ENCODE peak calls at places on chromosomes 5 and 9, in ten cellular contexts. One of them, this sample, is unnamed.

GRCh38 chr9:133357656-133358055 is 1.3 kb downstream of the SURF2 start:
- DNase-seq in small intestine: no peak
- DNase-seq in mammary epithelial cell: no peak
- DNase-seq in heart right ventricle: no peak
- DNase-seq in stomach: no peak
- DNase-seq in tibial artery: no peak
- DNase-seq in body of pancreas: no peak
- DNase-seq in fibroblast of lung: no peak
- DNase-seq in testis: no peak
- DNase-seq in cardiac muscle cell: no peak
- DNase-seq in this sample: no peak

GRCh38 chr5:74109344-74109743 is 483.3 kb downstream of the ARHGEF28 start:
- DNase-seq in small intestine: no peak
- DNase-seq in mammary epithelial cell: no peak
- DNase-seq in heart right ventricle: no peak
- DNase-seq in stomach: no peak
- DNase-seq in tibial artery: no peak
- DNase-seq in body of pancreas: no peak
- DNase-seq in fibroblast of lung: no peak
- DNase-seq in testis: no peak
- DNase-seq in cardiac muscle cell: no peak
- DNase-seq in this sample: no peak

GRCh38 chr5:64690417-64691151 is at the start of gene SHISAL2B:
- DNase-seq in small intestine: no peak
- DNase-seq in mammary epithelial cell: peak; percentile 50
- DNase-seq in heart right ventricle: no peak
- DNase-seq in stomach: no peak
- DNase-seq in tibial artery: no peak
- DNase-seq in body of pancreas: no peak
- DNase-seq in fibroblast of lung: peak; percentile 27
- DNase-seq in testis: peak; percentile 25
- DNase-seq in cardiac muscle cell: peak; percentile 61
- DNase-seq in this sample: no peak

GRCh38 chr5:177447611-177448243 is 1.1 kb downstream of the PRR7 start:
- DNase-seq in small intestine: peak; percentile 42
- DNase-seq in mammary epithelial cell: peak; percentile 94
- DNase-seq in heart right ventricle: peak; percentile 66
- DNase-seq in stomach: peak; percentile 54
- DNase-seq in tibial artery: peak; percentile 86
- DNase-seq in body of pancreas: peak; percentile 84
- DNase-seq in fibroblast of lung: peak; percentile 81
- DNase-seq in testis: peak; percentile 68
- DNase-seq in cardiac muscle cell: peak; percentile 29
- DNase-seq in this sample: no peak

GRCh38 chr5:67170783-67171182 is 25.8 kb downstream of the CD180 start:
- DNase-seq in small intestine: no peak
- DNase-seq in mammary epithelial cell: no peak
- DNase-seq in heart right ventricle: no peak
- DNase-seq in stomach: no peak
- DNase-seq in tibial artery: no peak
- DNase-seq in body of pancreas: no peak
- DNase-seq in fibroblast of lung: no peak
- DNase-seq in testis: no peak
- DNase-seq in cardiac muscle cell: no peak
- DNase-seq in this sample: no peak

GRCh38 chr9:89428901-89429890 is 68.7 kb downstream of the SEMA4D start:
- DNase-seq in small intestine: peak; percentile 18
- DNase-seq in mammary epithelial cell: no peak
- DNase-seq in heart right ventricle: no peak
- DNase-seq in stomach: no peak
- DNase-seq in tibial artery: no peak
- DNase-seq in body of pancreas: no peak
- DNase-seq in fibroblast of lung: no peak
- DNase-seq in testis: no peak
- DNase-seq in cardiac muscle cell: peak; percentile 38
- DNase-seq in this sample: no peak

GRCh38 chr9:2403701-2404100 is 217.9 kb upstream of the VLDLR start:
- DNase-seq in small intestine: no peak
- DNase-seq in mammary epithelial cell: peak; percentile 81
- DNase-seq in heart right ventricle: no peak
- DNase-seq in stomach: no peak
- DNase-seq in tibial artery: no peak
- DNase-seq in body of pancreas: no peak
- DNase-seq in fibroblast of lung: peak; percentile 53
- DNase-seq in testis: no peak
- DNase-seq in cardiac muscle cell: no peak
- DNase-seq in this sample: no peak

GRCh38 chr5:16808936-16809815 is 126.9 kb downstream of the MYO10 start:
- DNase-seq in small intestine: no peak
- DNase-seq in mammary epithelial cell: no peak
- DNase-seq in heart right ventricle: no peak
- DNase-seq in stomach: no peak
- DNase-seq in tibial artery: no peak
- DNase-seq in body of pancreas: peak; percentile 19
- DNase-seq in fibroblast of lung: peak; percentile 26
- DNase-seq in testis: no peak
- DNase-seq in cardiac muscle cell: no peak
- DNase-seq in this sample: no peak

GRCh38 chr5:179437341-179438001 is 92.2 kb upstream of the ADAMTS2 start:
- DNase-seq in small intestine: no peak
- DNase-seq in mammary epithelial cell: no peak
- DNase-seq in heart right ventricle: no peak
- DNase-seq in stomach: no peak
- DNase-seq in tibial artery: peak; percentile 48
- DNase-seq in body of pancreas: no peak
- DNase-seq in fibroblast of lung: no peak
- DNase-seq in testis: no peak
- DNase-seq in cardiac muscle cell: no peak
- DNase-seq in this sample: no peak

GRCh38 chr5:82347213-82347947 is 69.2 kb upstream of the RPS23 start:
- DNase-seq in small intestine: no peak
- DNase-seq in mammary epithelial cell: no peak
- DNase-seq in heart right ventricle: no peak
- DNase-seq in stomach: no peak
- DNase-seq in tibial artery: peak; percentile 84
- DNase-seq in body of pancreas: peak; percentile 7
- DNase-seq in fibroblast of lung: peak; percentile 80
- DNase-seq in testis: peak; percentile 36
- DNase-seq in cardiac muscle cell: no peak
- DNase-seq in this sample: peak; percentile 85

GRCh38 chr5:73605223-73606087 is 20.5 kb upstream of the ARHGEF28 start:
- DNase-seq in small intestine: peak; percentile 58
- DNase-seq in mammary epithelial cell: peak; percentile 82
- DNase-seq in heart right ventricle: no peak
- DNase-seq in stomach: peak; percentile 71
- DNase-seq in tibial artery: no peak
- DNase-seq in body of pancreas: peak; percentile 77
- DNase-seq in fibroblast of lung: no peak
- DNase-seq in testis: no peak
- DNase-seq in cardiac muscle cell: no peak
- DNase-seq in this sample: peak; percentile 62

GRCh38 chr9:96417610-96418073 is 528 bp downstream of the ZNF367 start:
- DNase-seq in small intestine: no peak
- DNase-seq in mammary epithelial cell: no peak
- DNase-seq in heart right ventricle: no peak
- DNase-seq in stomach: no peak
- DNase-seq in tibial artery: no peak
- DNase-seq in body of pancreas: no peak
- DNase-seq in fibroblast of lung: no peak
- DNase-seq in testis: no peak
- DNase-seq in cardiac muscle cell: no peak
- DNase-seq in this sample: no peak

GRCh38 chr9:136092353-136092650 is 2.8 kb downstream of the NACC2 start:
- DNase-seq in small intestine: no peak
- DNase-seq in mammary epithelial cell: no peak
- DNase-seq in heart right ventricle: no peak
- DNase-seq in stomach: no peak
- DNase-seq in tibial artery: no peak
- DNase-seq in body of pancreas: no peak
- DNase-seq in fibroblast of lung: no peak
- DNase-seq in testis: no peak
- DNase-seq in cardiac muscle cell: no peak
- DNase-seq in this sample: no peak
- H3K27me3 ChIP-seq in small intestine: no peaks in the 10 kb centered on the region
- H3K27me3 ChIP-seq in mammary epithelial cell: no peaks in the 10 kb centered on the region
- H3K27me3 ChIP-seq in heart right ventricle: no peaks in the 10 kb centered on the region
- H3K27me3 ChIP-seq in stomach: no peaks in the 10 kb centered on the region
- H3K27me3 ChIP-seq in tibial artery: no peaks in the 10 kb centered on the region
- H3K27me3 ChIP-seq in body of pancreas: no peaks in the 10 kb centered on the region
- H3K27me3 ChIP-seq in fibroblast of lung: no peaks in the 10 kb centered on the region
- H3K27me3 ChIP-seq in testis: no peaks in the 10 kb centered on the region
- H3K27me3 ChIP-seq in cardiac muscle cell: peaks cover 11% of the 10 kb centered on the region
- H3K27me3 ChIP-seq in this sample: no peaks in the 10 kb centered on the region

DNA sequence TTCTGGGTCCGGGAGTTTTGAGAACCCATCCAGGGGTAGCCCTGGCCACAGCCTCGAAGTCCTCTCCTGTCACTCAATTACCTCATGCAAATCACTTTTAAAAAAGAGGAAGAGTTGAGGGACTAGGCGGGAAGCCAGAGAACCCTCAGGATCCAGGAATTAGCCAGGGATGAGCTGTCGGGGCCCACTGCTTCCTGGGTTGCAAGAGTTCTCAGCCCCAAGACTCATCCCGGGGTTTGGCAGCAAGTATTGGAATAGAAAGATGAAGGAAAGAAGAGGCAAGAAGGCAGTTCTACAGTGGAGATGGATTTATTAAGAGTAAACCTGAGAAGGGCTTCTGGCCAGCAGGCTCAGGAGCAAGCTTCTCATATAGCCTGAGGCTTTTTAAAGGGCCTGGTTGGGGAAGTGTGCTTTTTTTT is 25.6 kb downstream of the C9orf50 start:
- DNase-seq in small intestine: no peak
- DNase-seq in mammary epithelial cell: no peak
- DNase-seq in heart right ventricle: no peak
- DNase-seq in stomach: no peak
- DNase-seq in tibial artery: no peak
- DNase-seq in body of pancreas: no peak
- DNase-seq in fibroblast of lung: no peak
- DNase-seq in testis: no peak
- DNase-seq in cardiac muscle cell: no peak
- DNase-seq in this sample: no peak
- H3K27me3 ChIP-seq in small intestine: no peaks in the 10 kb centered on the region
- H3K27me3 ChIP-seq in mammary epithelial cell: no peaks in the 10 kb centered on the region
- H3K27me3 ChIP-seq in heart right ventricle: no peaks in the 10 kb centered on the region
- H3K27me3 ChIP-seq in stomach: no peaks in the 10 kb centered on the region
- H3K27me3 ChIP-seq in tibial artery: no peaks in the 10 kb centered on the region
- H3K27me3 ChIP-seq in body of pancreas: no peaks in the 10 kb centered on the region
- H3K27me3 ChIP-seq in fibroblast of lung: no peaks in the 10 kb centered on the region
- H3K27me3 ChIP-seq in testis: no peaks in the 10 kb centered on the region
- H3K27me3 ChIP-seq in cardiac muscle cell: no peaks in the 10 kb centered on the region
- H3K27me3 ChIP-seq in this sample: no peaks in the 10 kb centered on the region

GRCh38 chr9:111231801-111232580 is 98.0 kb downstream of the OR2K2 start:
- DNase-seq in small intestine: no peak
- DNase-seq in mammary epithelial cell: no peak
- DNase-seq in heart right ventricle: no peak
- DNase-seq in stomach: no peak
- DNase-seq in tibial artery: no peak
- DNase-seq in body of pancreas: no peak
- DNase-seq in fibroblast of lung: no peak
- DNase-seq in testis: no peak
- DNase-seq in cardiac muscle cell: no peak
- DNase-seq in this sample: no peak
- H3K27me3 ChIP-seq in small intestine: no peaks in the 10 kb centered on the region
- H3K27me3 ChIP-seq in mammary epithelial cell: no peaks in the 10 kb centered on the region
- H3K27me3 ChIP-seq in heart right ventricle: no peaks in the 10 kb centered on the region
- H3K27me3 ChIP-seq in stomach: no peaks in the 10 kb centered on the region
- H3K27me3 ChIP-seq in tibial artery: no peaks in the 10 kb centered on the region
- H3K27me3 ChIP-seq in body of pancreas: no peaks in the 10 kb centered on the region
- H3K27me3 ChIP-seq in fibroblast of lung: no peaks in the 10 kb centered on the region
- H3K27me3 ChIP-seq in testis: no peaks in the 10 kb centered on the region
- H3K27me3 ChIP-seq in cardiac muscle cell: no peaks in the 10 kb centered on the region
- H3K27me3 ChIP-seq in this sample: no peaks in the 10 kb centered on the region

DNA sequence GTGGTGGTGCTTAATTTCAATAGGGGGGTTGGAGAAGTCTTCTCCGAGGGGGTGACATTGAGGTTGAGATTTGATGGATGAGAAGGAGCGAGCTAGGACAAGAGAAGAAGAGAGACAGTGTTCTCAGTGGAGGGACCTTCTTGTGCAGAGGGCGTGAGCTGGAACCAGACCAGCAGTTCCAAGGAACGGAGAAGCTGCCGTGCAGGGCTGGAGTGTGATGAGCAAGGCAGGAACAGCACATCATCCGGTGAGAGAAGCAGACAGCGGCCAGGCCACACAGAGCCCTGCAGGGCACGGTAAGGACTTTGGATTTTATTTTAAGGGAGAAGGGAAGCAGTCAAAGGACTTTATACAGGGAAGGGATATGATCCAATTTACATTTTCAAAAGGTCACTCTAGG is 206.9 kb downstream of the MELK start:
- DNase-seq in small intestine: no peak
- DNase-seq in mammary epithelial cell: no peak
- DNase-seq in heart right ventricle: no peak
- DNase-seq in stomach: no peak
- DNase-seq in tibial artery: no peak
- DNase-seq in body of pancreas: no peak
- DNase-seq in fibroblast of lung: no peak
- DNase-seq in testis: peak; percentile 55
- DNase-seq in cardiac muscle cell: no peak
- DNase-seq in this sample: no peak
- H3K27me3 ChIP-seq in small intestine: no peaks in the 10 kb centered on the region
- H3K27me3 ChIP-seq in mammary epithelial cell: peaks cover 6% of the 10 kb centered on the region
- H3K27me3 ChIP-seq in heart right ventricle: no peaks in the 10 kb centered on the region
- H3K27me3 ChIP-seq in stomach: peaks cover 13% of the 10 kb centered on the region
- H3K27me3 ChIP-seq in tibial artery: no peaks in the 10 kb centered on the region
- H3K27me3 ChIP-seq in body of pancreas: no peaks in the 10 kb centered on the region
- H3K27me3 ChIP-seq in fibroblast of lung: peaks cover 9% of the 10 kb centered on the region
- H3K27me3 ChIP-seq in testis: no peaks in the 10 kb centered on the region
- H3K27me3 ChIP-seq in cardiac muscle cell: no peaks in the 10 kb centered on the region
- H3K27me3 ChIP-seq in this sample: peaks cover 13% of the 10 kb centered on the region

DNA sequence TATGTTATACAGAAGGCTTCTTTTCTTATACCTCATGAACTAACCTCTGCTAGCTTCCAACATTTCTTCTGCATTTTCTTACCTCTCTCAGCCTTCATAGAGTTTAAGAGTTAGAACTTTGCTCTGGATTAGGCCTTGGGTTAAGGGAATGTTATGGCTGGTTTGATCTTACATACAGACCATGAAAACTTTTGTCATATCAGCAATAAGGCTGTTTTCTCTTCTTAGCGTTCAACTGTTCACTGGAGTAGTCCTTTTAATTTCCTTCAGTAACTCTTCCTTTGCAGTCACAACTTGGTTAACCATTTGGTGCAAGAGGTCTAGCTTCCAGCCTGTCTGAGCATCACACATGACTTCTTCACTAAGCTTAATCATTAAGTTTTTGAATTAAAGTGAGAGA is 329.0 kb upstream of the CCNG1 start:
- DNase-seq in small intestine: no peak
- DNase-seq in mammary epithelial cell: no peak
- DNase-seq in heart right ventricle: no peak
- DNase-seq in stomach: no peak
- DNase-seq in tibial artery: no peak
- DNase-seq in body of pancreas: no peak
- DNase-seq in fibroblast of lung: no peak
- DNase-seq in testis: no peak
- DNase-seq in cardiac muscle cell: no peak
- DNase-seq in this sample: no peak
- H3K27me3 ChIP-seq in small intestine: no peaks in the 10 kb centered on the region
- H3K27me3 ChIP-seq in mammary epithelial cell: no peaks in the 10 kb centered on the region
- H3K27me3 ChIP-seq in heart right ventricle: no peaks in the 10 kb centered on the region
- H3K27me3 ChIP-seq in stomach: no peaks in the 10 kb centered on the region
- H3K27me3 ChIP-seq in tibial artery: no peaks in the 10 kb centered on the region
- H3K27me3 ChIP-seq in body of pancreas: no peaks in the 10 kb centered on the region
- H3K27me3 ChIP-seq in fibroblast of lung: no peaks in the 10 kb centered on the region
- H3K27me3 ChIP-seq in testis: no peaks in the 10 kb centered on the region
- H3K27me3 ChIP-seq in cardiac muscle cell: no peaks in the 10 kb centered on the region
- H3K27me3 ChIP-seq in this sample: no peaks in the 10 kb centered on the region